ENCODE peak calls at places on chromosomes 1 and 21, in four cellular contexts. H is fibroblast of lung; A is upper lobe of left lung; O is CD8-positive, alpha-beta memory T cell. W is an unnamed sample.

GRCh38 chr1:24905979-24906720 is 23.9 kb downstream of the RUNX3 start:
- DNase-seq in H (no peak), A (no peak), O (peak), W (no peak)

GRCh38 chr1:116485071-116485735 is 85.6 kb downstream of the CD58 start:
- DNase-seq in H (peak), A (peak), O (peak), W (no peak)

GRCh38 chr1:225735252-225736149 is 42.1 kb upstream of the SRP9 start:
- DNase-seq in H (peak), A (peak), O (no peak), W (peak)

GRCh38 chr1:45205000-45205909 is 1.1 kb downstream of the ZSWIM5 start:
- DNase-seq in H (peak), A (peak), O (peak), W (no peak)

GRCh38 chr1:31934251-31934650 is 3.9 kb downstream of the PTP4A2 start:
- DNase-seq in H (no peak), A (no peak), O (no peak), W (no peak)

GRCh38 chr1:11045428-11046269 is 1.4 kb downstream of the MASP2 start:
- DNase-seq in H (no peak), A (no peak), O (no peak), W (no peak)

GRCh38 chr1:1328254-1328653 is 2.8 kb upstream of the TAS1R3 start:
- DNase-seq in H (no peak), A (no peak), O (no peak), W (no peak)

GRCh38 chr1:91830242-91831131 is 55.5 kb downstream of the TGFBR3 start:
- DNase-seq in H (peak), A (peak), O (no peak), W (no peak)

GRCh38 chr21:32475162-32475812 is 62.8 kb downstream of the EVA1C start:
- DNase-seq in H (peak), A (no peak), O (no peak), W (no peak)

GRCh38 chr1:17369466-17369865 is 2.5 kb upstream of the PADI6 start:
- DNase-seq in H (peak), A (no peak), O (no peak), W (no peak)

DNA sequence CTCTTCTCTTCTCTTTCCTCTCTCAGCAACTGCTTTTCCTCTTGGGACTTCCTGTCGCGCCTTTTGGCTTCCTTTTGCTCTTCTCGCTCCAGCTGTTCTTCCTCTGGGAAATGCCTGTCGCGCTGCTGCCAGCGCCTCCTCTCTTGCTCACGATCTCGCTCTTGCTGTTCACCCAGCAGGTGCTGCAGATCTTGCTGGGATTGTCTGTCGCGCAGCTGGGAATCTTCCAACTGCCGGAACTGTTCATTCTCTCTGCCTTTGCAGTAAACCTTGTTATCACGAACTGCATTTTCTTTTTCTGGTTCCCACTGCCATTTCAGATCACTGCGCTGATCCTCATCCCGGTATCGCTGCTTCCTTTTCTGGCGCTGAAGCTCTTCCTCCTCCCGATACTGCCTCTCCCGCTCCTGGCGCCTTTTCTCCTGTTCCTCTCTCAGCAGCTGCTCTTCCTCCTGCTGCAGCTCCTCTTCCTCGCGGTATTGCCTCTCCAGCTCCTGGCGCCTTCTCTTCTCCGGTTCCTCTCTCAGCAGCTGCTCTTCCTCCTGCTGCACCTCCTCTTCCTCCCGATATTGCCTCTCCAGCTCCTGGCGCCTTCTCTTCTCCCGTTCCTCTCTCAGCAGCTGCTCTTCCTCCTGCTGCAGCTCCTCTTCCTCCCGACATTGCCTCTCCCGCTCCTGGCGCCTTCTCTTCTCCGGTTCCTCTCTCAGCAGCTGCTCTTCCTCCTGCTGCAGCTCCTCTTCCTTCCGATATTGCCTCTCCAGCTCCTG is 5.8 kb downstream of the TCHH start:
- DNase-seq in H (no peak), A (no peak), O (no peak), W (no peak)
- H3K4me3 ChIP-seq in H (peak), A (no peak), O (peak), W (peak)

GRCh38 chr1:109296782-109297181 is 10.0 kb downstream of the MYBPHL start:
- DNase-seq in H (no peak), A (no peak), O (no peak), W (no peak)

GRCh38 chr1:109293026-109293425 is 10.1 kb upstream of the PSRC1 start:
- DNase-seq in H (no peak), A (no peak), O (no peak), W (no peak)

GRCh38 chr1:109290998-109291397 is 8.1 kb upstream of the PSRC1 start:
- DNase-seq in H (no peak), A (peak), O (no peak), W (no peak)

GRCh38 chr1:109295712-109296415 is 10.9 kb downstream of the MYBPHL start:
- DNase-seq in H (no peak), A (no peak), O (no peak), W (no peak)

GRCh38 chr1:109294481-109294880 is 11.5 kb upstream of the PSRC1 start:
- DNase-seq in H (no peak), A (no peak), O (no peak), W (no peak)
- H3K4me3 ChIP-seq in H (no peak), A (no peak), O (no peak), W (no peak)

DNA sequence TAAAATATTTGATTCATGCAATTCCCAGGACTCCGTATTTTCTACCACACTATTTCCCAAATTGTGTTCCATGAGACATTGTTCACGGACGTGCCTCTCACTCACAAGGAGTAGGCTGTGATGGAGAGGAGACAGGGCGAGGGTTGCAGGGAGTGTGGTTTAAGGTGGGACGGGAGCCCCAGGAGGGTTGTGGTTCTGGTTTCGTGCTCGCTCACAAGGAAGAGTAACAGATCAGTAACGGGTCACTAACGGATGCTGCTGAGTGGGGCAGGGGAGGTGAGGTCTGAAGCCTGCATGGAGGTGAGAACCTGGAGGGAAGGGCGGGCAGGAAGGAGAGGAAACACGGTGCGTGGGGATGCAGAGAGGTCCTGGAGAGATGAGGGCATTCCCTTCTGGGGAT is 28.8 kb downstream of the TFF3 start:
- DNase-seq in H (no peak), A (no peak), O (no peak), W (no peak)
- H3K4me3 ChIP-seq in H (no peak), A (no peak), O (no peak), W (no peak)

DNA sequence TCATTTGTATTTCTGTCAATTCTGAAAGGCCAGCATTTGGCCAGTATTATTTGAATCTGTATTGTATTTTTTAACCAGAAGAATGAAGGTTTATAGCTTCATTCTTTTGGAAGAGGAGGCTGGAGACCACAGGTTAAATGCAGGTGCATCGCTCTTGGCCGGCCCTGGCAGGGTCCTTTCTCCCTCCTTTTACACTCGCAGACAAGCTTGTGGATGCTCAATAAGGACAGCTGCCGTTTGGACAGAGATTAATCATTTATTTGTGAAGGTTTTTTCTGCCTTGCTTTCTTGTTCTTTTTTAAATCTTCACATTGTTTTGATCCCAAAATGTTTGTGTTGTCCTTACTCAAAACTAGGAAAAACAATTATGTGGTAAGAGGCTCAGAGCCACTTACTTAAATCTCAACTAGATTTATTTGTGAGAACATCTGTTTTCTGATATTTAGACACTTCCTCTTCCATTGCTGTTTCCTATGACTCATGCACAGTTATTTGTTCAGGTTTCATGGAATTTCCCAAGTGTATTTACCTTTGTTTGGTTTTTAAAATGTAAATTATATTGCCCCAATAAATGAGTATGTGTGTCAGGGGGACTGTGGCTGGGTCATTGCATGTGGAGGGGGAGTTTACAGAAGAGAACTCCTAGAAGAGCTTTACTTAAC is 46.7 kb upstream of the LAMC2 start:
- DNase-seq in H (peak), A (no peak), O (no peak), W (no peak)
- H3K4me3 ChIP-seq in H (no peak), A (no peak), O (no peak), W (no peak)

GRCh38 chr1:220884109-220884980 is 5.1 kb downstream of the HLX start:
- DNase-seq in H (no peak), A (no peak), O (no peak), W (peak)
- H3K4me3 ChIP-seq in H (no peak), A (no peak), O (no peak), W (no peak)

GRCh38 chr1:223747838-223748335 is 35.5 kb downstream of the CAPN2 start:
- DNase-seq in H (peak), A (no peak), O (no peak), W (no peak)

GRCh38 chr1:223750730-223751572 is 38.6 kb downstream of the CAPN2 start:
- DNase-seq in H (no peak), A (no peak), O (no peak), W (no peak)

GRCh38 chr1:223745731-223746130 is 33.4 kb downstream of the CAPN2 start:
- DNase-seq in H (peak), A (no peak), O (no peak), W (no peak)

GRCh38 chr1:223748773-223749733 is 36.7 kb downstream of the CAPN2 start:
- DNase-seq in H (peak), A (peak), O (peak), W (no peak)

GRCh38 chr1:223748405-223748772 is 36.0 kb downstream of the CAPN2 start:
- DNase-seq in H (peak), A (no peak), O (no peak), W (no peak)
- H3K4me3 ChIP-seq in H (no peak), A (no peak), O (peak), W (peak)

DNA sequence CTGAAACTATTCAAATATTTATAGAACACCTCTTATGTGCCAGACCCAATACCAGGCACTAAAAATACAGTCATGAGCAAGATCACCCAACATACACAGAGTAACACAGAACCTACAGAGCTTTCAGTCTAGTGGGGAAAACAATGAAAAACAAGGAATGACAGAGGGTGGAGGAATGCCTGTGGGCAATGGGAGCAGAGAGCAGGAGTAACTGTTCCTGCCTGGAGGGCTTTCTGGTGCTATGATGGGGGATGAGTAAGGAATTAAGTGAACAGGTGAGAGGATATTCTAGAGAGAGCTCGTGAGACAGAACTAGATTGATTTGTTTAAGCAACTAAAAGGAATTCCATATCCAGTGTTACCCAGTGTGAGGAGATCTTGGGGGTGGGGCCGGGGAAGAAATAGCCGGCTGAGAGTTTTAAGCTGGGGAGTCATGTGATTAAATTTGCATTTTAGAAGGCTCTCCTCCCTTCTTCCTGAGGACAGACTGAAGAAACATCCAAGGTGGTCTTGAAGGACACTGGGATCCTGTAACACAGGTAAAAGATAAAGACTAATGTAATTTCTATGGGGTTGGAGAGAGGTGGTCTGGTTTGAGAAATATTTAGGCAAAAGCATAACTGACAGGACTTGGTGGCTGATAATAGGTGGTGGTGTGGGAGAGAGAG is 2.1 kb upstream of the CD53 start:
- DNase-seq in H (no peak), A (no peak), O (no peak), W (no peak)
- H3K4me3 ChIP-seq in H (no peak), A (no peak), O (no peak), W (no peak)

DNA sequence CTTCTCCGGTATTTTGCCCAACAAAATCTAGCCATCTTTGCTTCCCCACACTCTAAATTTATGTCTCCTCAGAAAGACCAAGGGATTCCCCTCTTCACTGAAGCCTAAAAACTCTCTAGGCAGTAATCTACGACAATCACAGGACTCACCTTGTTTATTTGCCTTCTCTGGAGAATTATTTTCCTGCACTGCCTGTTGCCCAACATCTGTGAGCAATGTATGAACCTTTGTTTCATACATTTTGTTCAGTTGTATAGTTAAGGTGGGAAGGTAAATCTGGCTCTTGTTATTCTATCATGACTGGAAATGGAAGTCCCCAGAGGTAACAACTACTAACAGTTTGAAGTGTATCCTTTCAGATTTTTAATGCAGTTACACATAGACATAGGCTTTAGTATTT is 2.2 kb downstream of the COPA start:
- DNase-seq in H (no peak), A (no peak), O (no peak), W (no peak)
- H3K4me3 ChIP-seq in H (peak), A (no peak), O (no peak), W (no peak)

GRCh38 chr1:152869808-152870419 is 8.2 kb upstream of the SMCP start:
- DNase-seq in H (peak), A (peak), O (peak), W (no peak)

GRCh38 chr1:152870831-152871730 is 7.0 kb upstream of the SMCP start:
- DNase-seq in H (peak), A (no peak), O (no peak), W (no peak)

GRCh38 chr1:152876827-152877226 is 1.3 kb upstream of the SMCP start:
- DNase-seq in H (no peak), A (no peak), O (no peak), W (no peak)

GRCh38 chr1:152873495-152873894 is 4.6 kb upstream of the SMCP start:
- DNase-seq in H (peak), A (no peak), O (no peak), W (no peak)

DNA sequence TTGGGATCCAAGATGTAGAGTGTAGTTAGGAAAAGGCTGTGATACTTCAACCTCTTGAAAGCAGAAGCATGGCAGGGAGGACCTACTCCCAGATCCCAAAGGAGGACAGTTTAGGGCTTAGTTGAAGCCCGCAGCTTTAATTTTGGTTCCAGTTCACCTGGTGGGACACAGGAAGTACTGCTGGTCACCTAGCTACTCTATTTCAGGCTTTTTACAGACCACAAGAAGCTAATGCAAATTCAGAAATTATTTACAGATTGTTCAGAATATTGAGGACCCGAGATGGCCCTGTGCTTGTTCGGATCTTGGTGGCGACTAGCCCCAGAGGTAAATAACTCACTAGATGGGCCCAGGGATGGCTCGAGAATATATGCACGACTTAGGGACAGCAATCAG is 6.4 kb upstream of the SMCP start:
- DNase-seq in H (no peak), A (no peak), O (no peak), W (no peak)
- H3K4me3 ChIP-seq in H (no peak), A (no peak), O (no peak), W (no peak)

GRCh38 chr1:245986404-245987221 is 520.5 kb downstream of the SMYD3 start:
- DNase-seq in H (peak), A (no peak), O (no peak), W (no peak)
- H3K4me3 ChIP-seq in H (no peak), A (no peak), O (no peak), W (no peak)